ENCODE peak calls at places on chromosome 1, in nine cellular contexts. U is cardiac fibroblast, N is right lobe of liver, L is tibial artery, M is gastrocnemius medialis, P is endothelial cell, F is H1, I is HFF-Myc, E is uterus. A is an unnamed sample.

GRCh38 chr1:2342384-2343022 is 48.9 kb downstream of the MORN1 start:
- DNase-seq in L (peak; percentile 60), U (no peak), I (no peak), P (no peak), N (no peak), F (no peak), E (no peak), M (no peak), A (no peak)

GRCh38 chr1:44592208-44593145 is 81.8 kb downstream of the TMEM53 start:
- DNase-seq in E (no peak), P (no peak), L (no peak), F (no peak), I (no peak), M (no peak), N (no peak), U (no peak), A (no peak)

GRCh38 chr1:63108226-63108625 is 214.1 kb upstream of the FOXD3 start:
- DNase-seq in I (no peak), E (no peak), P (no peak), M (no peak), F (no peak), U (no peak), L (no peak), N (no peak), A (no peak)

GRCh38 chr1:108897865-108898720 is 21.3 kb downstream of the GPSM2 start:
- DNase-seq in M (no peak), P (no peak), F (no peak), N (no peak), U (peak; percentile 79), I (peak; percentile 48), E (no peak), L (no peak), A (no peak)

GRCh38 chr1:117116784-117117130 is 4.8 kb downstream of the TRIM45 start:
- DNase-seq in N (no peak), F (no peak), M (no peak), I (no peak), E (no peak), P (no peak), U (no peak), L (no peak), A (no peak)

GRCh38 chr1:229691362-229691761 is 65.3 kb downstream of the URB2 start:
- DNase-seq in I (no peak), L (no peak), E (no peak), N (no peak), P (no peak), U (no peak), F (no peak), M (peak; percentile 12), A (no peak)

GRCh38 chr1:55060133-55060999 is 21.0 kb downstream of the PCSK9 start:
- DNase-seq in I (no peak), U (no peak), N (no peak), M (no peak), L (no peak), P (no peak), F (no peak), E (no peak), A (no peak)

GRCh38 chr1:92515796-92516201 is 29.1 kb upstream of the GFI1 start:
- DNase-seq in I (no peak), L (no peak), E (no peak), N (no peak), F (no peak), U (no peak), P (no peak), M (no peak), A (no peak)

GRCh38 chr1:158011714-158012113 is 18.3 kb downstream of the KIRREL1 start:
- DNase-seq in E (peak; percentile 52), N (no peak), U (no peak), I (no peak), F (no peak), M (no peak), L (no peak), P (no peak), A (no peak)

GRCh38 chr1:115838426-115838804 is 2.5 kb downstream of the NHLH2 start:
- DNase-seq in P (peak; percentile 30), N (no peak), F (no peak), M (no peak), E (no peak), U (no peak), L (no peak), I (no peak), A (no peak)

GRCh38 chr1:53592985-53593757 is 134.0 kb downstream of the DMRTB1 start:
- DNase-seq in M (no peak), F (no peak), L (peak; percentile 43), I (no peak), N (no peak), P (no peak), U (no peak), E (no peak), A (no peak)
- TF ChIP-seq CTCF in M (no peak), F (no peak), L (no peak), I (no peak), N (no peak), P (no peak), U (no peak), E (no peak), A (no peak)

DNA sequence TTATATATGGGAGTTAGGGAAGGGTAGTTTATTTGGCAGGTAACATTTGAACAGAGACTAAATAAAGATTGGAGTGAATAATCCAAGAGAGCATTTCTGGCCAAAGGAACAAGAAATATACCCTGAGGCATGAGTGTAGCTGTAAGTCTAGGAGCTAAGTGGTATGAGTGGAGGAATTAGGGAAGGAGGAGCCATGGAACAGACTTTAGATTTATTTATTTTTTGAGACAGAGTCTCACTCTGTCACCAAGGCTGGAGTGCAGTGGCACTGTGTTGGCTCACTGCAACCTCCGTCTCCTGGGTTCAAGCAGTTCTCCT is 18.4 kb downstream of the CAPZA1 start:
- DNase-seq in U (no peak), F (no peak), M (no peak), P (no peak), L (no peak), E (no peak), N (no peak), I (no peak), A (no peak)
- TF ChIP-seq CTCF in U (no peak), F (no peak), M (no peak), P (no peak), L (no peak), E (no peak), N (no peak), I (no peak), A (no peak)

GRCh38 chr1:220880367-220880680 is 1.1 kb downstream of the HLX start:
- DNase-seq in M (no peak), L (no peak), I (no peak), U (peak; percentile 25), E (no peak), N (peak; percentile 32), P (no peak), F (no peak), A (no peak)

GRCh38 chr1:220878223-220879081 is 791 bp upstream of the HLX start:
- DNase-seq in E (no peak), U (peak; percentile 48), M (no peak), F (no peak), N (peak; percentile 54), I (no peak), L (no peak), P (no peak), A (no peak)

GRCh38 chr1:220879090-220879508 is at the start of gene HLX:
- DNase-seq in F (no peak), P (peak; percentile 51), L (peak; percentile 95), M (peak; percentile 87), I (peak; percentile 68), U (peak; percentile 95), N (peak; percentile 96), E (peak; percentile 84), A (peak; percentile 94)

GRCh38 chr1:220880726-220881506 is 1.7 kb downstream of the HLX start:
- DNase-seq in L (peak; percentile 79), E (peak; percentile 42), N (peak; percentile 90), F (no peak), U (peak; percentile 82), P (no peak), I (no peak), M (peak; percentile 46), A (no peak)

DNA sequence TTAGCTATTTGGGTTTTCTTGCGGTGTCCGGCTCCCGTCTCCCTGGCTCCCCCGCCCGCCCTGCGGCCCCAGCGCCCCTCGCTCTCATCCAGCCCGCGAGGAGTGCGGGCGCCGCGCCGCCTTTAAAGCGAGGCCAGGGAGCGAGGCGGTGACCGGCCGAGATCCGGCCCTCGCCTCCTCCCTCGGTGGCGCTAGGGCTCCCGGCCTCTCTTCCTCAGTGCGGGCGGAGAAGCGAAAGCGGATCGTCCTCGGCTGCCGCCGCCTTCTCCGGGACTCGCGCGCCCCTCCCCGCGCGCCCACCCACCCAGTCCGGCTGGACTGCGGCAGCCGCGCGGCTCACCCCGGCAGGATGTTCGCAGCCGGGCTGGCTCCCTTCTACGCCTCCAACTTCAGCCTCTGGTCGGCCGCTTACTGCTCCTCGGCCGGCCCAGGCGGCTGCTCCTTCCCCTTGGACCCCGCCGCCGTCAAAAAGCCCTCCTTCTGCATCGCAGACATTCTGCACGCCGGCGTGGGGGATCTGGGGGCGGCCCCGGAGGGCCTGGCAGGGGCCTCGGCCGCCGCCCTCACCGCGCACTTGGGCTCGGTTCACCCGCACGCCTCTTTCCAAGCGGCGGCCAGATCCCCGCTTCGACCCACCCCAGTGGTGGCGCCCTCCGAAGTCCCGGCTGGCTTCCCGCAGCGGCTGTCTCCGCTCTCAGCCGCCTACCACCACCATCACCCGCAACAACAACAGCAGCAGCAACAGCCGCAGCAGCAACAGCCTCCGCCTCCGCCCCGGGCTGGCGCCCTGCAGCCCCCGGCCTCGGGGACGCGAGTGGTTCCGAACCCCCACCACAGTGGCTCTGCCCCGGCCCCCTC is 495 bp downstream of the HLX start:
- DNase-seq in M (no peak), F (no peak), P (peak; percentile 58), I (no peak), E (peak; percentile 49), U (peak; percentile 46), N (peak; percentile 71), L (peak; percentile 79), A (no peak)
- TF ChIP-seq CTCF in M (no peak), F (no peak), P (no peak), I (no peak), E (no peak), U (no peak), N (no peak), L (no peak), A (peak; percentile 9)

DNA sequence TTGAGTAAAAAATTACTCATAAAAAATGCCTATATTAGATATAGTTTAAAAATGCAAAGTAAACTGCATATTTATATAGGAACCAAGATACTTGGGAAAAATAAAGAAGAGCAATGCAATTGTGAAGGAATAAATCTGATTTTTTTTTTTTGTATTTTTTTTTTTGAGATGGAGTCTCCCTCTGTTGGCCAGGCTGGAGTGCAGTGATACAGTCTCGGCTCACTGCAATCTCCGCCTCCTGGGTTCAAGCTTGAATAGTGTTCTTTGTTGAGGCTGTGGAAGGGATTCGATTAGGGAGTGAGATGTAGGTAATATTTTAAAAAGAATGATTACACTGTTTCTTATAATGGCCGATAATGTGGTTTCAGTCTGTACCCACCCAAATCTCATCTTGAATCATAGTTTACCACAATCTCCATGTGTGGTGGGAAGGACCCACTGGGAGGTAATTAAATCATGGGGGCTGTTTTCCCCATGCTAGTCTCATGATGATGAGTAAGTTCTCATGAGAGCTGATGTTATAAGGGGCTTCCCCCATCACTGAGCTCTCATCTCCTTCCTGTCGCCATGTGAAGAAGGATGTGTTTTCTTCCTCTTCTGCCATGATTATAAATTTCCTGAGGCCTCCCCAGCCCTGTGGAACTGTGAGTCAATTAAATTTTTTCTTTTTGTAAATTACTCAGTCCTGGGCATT is 1765.9 kb downstream of the PLA2G4A start:
- DNase-seq in I (no peak), F (no peak), N (no peak), E (no peak), P (no peak), U (no peak), L (no peak), M (no peak), A (no peak)
- TF ChIP-seq CTCF in I (no peak), F (no peak), N (no peak), E (no peak), P (no peak), U (peak; percentile 12), L (no peak), M (no peak), A (peak; percentile 15)

GRCh38 chr1:227946624-227947424 is 908 bp downstream of the WNT9A start:
- DNase-seq in P (peak; percentile 87), U (peak; percentile 66), N (peak; percentile 80), L (peak; percentile 72), M (peak; percentile 76), E (peak; percentile 80), I (no peak), F (no peak), A (peak; percentile 95)
- TF ChIP-seq CTCF in P (peak; percentile 61), U (peak; percentile 30), N (peak; percentile 68), L (peak; percentile 67), M (peak; percentile 84), E (peak; percentile 95), I (peak; percentile 70), F (peak; percentile 94), A (peak; percentile 75)

A was measured in D721Med.